ENCODE peak calls at places on chromosomes 13 and 19, in eight cellular contexts. J is IMR-90; S is A549; L is thoracic aorta; V is tibial artery; F is naive thymus-derived CD4-positive, alpha-beta T cell; Z is endothelial cell of umbilical vein; N is Panc1. Q is an unnamed sample. For H3K4me1 and H3K9me3, the result is how much of the 10 kb centered on the place peaks cover.

GRCh38 chr13:75326173-75327131 is 155.5 kb downstream of the TBC1D4 start:
- DNase-seq in J (peak), S (no peak), L (no peak), V (no peak), F (peak), Z (peak), N (no peak), Q (peak)

GRCh38 chr13:29802621-29803020 is 47.8 kb downstream of the UBL3 start:
- DNase-seq in J (peak), S (no peak), L (no peak), V (no peak), F (no peak), Z (no peak), N (no peak), Q (no peak)

GRCh38 chr19:55538132-55538531 is 1.2 kb upstream of the SBK2 start:
- DNase-seq in J (no peak), S (no peak), L (no peak), V (no peak), F (no peak), Z (no peak), N (no peak), Q (no peak)

GRCh38 chr13:60398438-60398891 is 1.4 kb downstream of the TDRD3 start:
- DNase-seq in J (no peak), S (no peak), L (no peak), V (no peak), F (no peak), Z (no peak), N (no peak), Q (no peak)

GRCh38 chr13:38967446-38967845 is 23.2 kb downstream of the STOML3 start:
- DNase-seq in J (no peak), S (no peak), L (no peak), V (no peak), F (no peak), Z (no peak), N (no peak), Q (no peak)

GRCh38 chr19:18894254-18895037 is 1.5 kb downstream of the CERS1 start:
- DNase-seq in J (peak), S (no peak), L (no peak), V (peak), F (no peak), Z (no peak), N (no peak), Q (no peak)

GRCh38 chr13:73168993-73169401 is 110.2 kb downstream of the KLF5 start:
- DNase-seq in J (peak), S (no peak), L (no peak), V (no peak), F (no peak), Z (no peak), N (no peak), Q (no peak)

GRCh38 chr13:24272452-24273161 is 36.8 kb upstream of the C1QTNF9 start:
- DNase-seq in J (no peak), S (no peak), L (no peak), V (no peak), F (no peak), Z (no peak), N (no peak), Q (no peak)

GRCh38 chr13:53250272-53250875 is 221.8 kb downstream of the OLFM4 start:
- DNase-seq in J (peak), S (peak), L (no peak), V (no peak), F (peak), Z (peak), N (peak), Q (peak)

GRCh38 chr13:74444877-74445479 is 310.8 kb upstream of the KLF12 start:
- DNase-seq in J (peak), S (no peak), L (no peak), V (no peak), F (no peak), Z (no peak), N (no peak), Q (no peak)

GRCh38 chr19:12778020-12778904 is 2.9 kb upstream of the HOOK2 start:
- DNase-seq in J (peak), S (peak), L (no peak), V (peak), F (peak), Z (peak), N (no peak), Q (peak)

GRCh38 chr19:58409010-58409790 is 751 bp downstream of the ZNF584 start:
- DNase-seq in J (peak), S (peak), L (no peak), V (peak), F (no peak), Z (peak), N (no peak), Q (no peak)

GRCh38 chr13:27245610-27246009 is 5.7 kb upstream of the RPL21 start:
- DNase-seq in J (no peak), S (no peak), L (no peak), V (no peak), F (no peak), Z (no peak), N (no peak), Q (no peak)

GRCh38 chr13:19794552-19795143 is 11.9 kb upstream of the PSPC1 start:
- DNase-seq in J (no peak), S (no peak), L (no peak), V (no peak), F (no peak), Z (no peak), N (no peak), Q (no peak)

GRCh38 chr19:39449116-39449797 is 3.9 kb downstream of the SUPT5H start:
- DNase-seq in J (no peak), S (no peak), L (no peak), V (no peak), F (no peak), Z (no peak), N (no peak), Q (peak)

GRCh38 chr19:39444598-39445257 is 654 bp upstream of the SUPT5H start:
- DNase-seq in J (no peak), S (no peak), L (no peak), V (no peak), F (no peak), Z (no peak), N (no peak), Q (no peak)

GRCh38 chr19:39445258-39446071 is at the start of gene SUPT5H:
- DNase-seq in J (peak), S (peak), L (peak), V (peak), F (peak), Z (peak), N (peak), Q (peak)

GRCh38 chr19:39446365-39447084 is 1.1 kb downstream of the SUPT5H start:
- DNase-seq in J (no peak), S (no peak), L (no peak), V (no peak), F (no peak), Z (no peak), N (no peak), Q (no peak)

DNA sequence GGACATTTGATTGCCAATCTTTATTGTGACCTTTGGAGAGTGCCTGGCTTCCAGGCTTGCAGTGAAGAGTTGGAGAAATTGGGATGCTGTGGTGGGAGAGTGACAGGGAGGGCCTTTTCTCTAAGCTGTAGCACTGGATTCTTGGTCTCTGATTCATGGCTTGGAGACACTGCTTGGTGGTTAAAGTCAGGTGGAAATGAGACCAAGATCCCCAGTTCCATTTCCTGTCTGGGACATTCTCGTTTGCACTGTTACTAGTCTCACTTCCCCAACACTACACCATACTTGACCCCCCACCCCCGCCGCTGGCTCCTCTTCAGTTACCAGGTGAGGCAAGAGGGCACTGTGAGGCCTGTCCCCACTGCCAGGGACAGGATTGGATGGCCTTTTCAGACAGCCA is 2.9 kb downstream of the SUPT5H start:
- DNase-seq in J (peak), S (no peak), L (no peak), V (no peak), F (no peak), Z (no peak), N (peak), Q (no peak)
- H3K4me1 ChIP-seq in J (under half), S (under half), L (under half), V (half or more), F (under half), Z (under half), N (under half), Q (under half)

GRCh38 chr19:1325568-1326294 is 40.1 kb downstream of the EFNA2 start:
- DNase-seq in J (no peak), S (no peak), L (no peak), V (no peak), F (no peak), Z (no peak), N (no peak), Q (no peak)
- H3K4me3 ChIP-seq in J (no peak), S (peak), L (peak), V (peak), F (no peak), Z (peak), N (peak), Q (no peak)

GRCh38 chr19:52307275-52307674 is 10.3 kb downstream of the ZNF480 start:
- DNase-seq in J (peak), S (peak), L (no peak), V (no peak), F (no peak), Z (peak), N (no peak), Q (peak)
- H3K9me3 ChIP-seq in J (half or more), S (half or more), L (half or more), V (under half), F (under half), Z (under half), N (under half), Q (half or more)

DNA sequence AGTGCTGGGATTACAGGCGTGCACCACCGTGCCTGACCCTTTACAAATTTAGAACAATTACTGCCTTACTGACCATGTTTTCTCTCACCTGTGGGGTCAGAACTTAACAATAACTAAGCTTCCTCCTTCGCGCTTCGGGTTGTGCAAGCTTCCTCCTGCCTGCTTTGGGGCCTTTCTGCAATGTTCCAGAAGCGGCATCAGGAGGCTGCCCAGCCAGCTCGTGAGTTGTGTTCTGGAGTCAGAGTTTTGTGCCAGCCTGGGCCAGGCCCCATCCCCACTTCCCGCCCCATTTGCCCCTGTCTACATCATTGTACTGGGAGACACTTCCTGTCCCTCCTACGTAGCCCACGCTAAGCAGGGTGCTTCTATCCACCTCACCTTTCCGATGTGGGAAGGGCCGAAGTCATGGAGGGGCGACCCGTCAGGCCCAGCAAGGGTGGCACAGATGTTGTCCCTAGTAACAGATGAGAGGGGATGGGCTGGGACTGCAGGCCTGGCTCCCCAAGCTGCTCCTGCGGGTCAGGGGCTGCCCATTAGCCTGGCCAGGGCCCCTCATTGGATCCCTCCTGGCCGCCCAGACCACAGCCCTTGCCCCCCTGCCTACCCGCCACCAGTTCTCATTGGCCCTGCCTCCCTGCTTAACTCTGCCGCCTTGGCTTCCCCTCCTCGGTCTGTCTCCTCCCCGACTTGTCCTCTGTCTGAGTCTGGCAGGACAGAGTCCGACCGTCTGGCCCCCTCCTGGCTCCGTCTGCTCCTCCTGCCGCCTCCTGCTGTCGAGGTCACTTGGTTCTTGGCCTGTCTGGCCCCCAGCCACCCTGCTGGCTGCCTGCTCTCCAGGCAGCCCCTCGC is 13.5 kb downstream of the UHRF1 start:
- DNase-seq in J (no peak), S (no peak), L (no peak), V (no peak), F (no peak), Z (no peak), N (no peak), Q (no peak)
- H3K4me1 ChIP-seq in J (under half), S (under half), L (under half), V (under half), F (under half), Z (under half), N (under half), Q (under half)